ENCODE peak calls at places on chromosome 9, in seven cellular contexts. E is heart left ventricle, N is body of pancreas, Y is breast epithelium, Q is Panc1, I is H1, X is HCT116. D is an unnamed sample.
A peak's percentile ranks its signal among the peaks of the same experiment; 100 is the strongest.

GRCh38 chr9:69484023-69484422 is 159.0 kb downstream of the ENTREP1 start:
- DNase-seq in E (no peak), N (no peak), Y (no peak), Q (no peak), I (no peak), X (no peak), D (no peak)

GRCh38 chr9:89122944-89123343 is 55.7 kb downstream of the SHC3 start:
- DNase-seq in E (no peak), N (no peak), Y (no peak), Q (no peak), I (no peak), X (no peak), D (peak; percentile 57)

GRCh38 chr9:97788763-97789663 is 64.0 kb upstream of the FOXE1 start:
- DNase-seq in E (no peak), N (no peak), Y (no peak), Q (no peak), I (no peak), X (no peak), D (no peak)

GRCh38 chr9:18675973-18676372 is 202.0 kb downstream of the ADAMTSL1 start:
- DNase-seq in E (no peak), N (no peak), Y (no peak), Q (no peak), I (no peak), X (no peak), D (no peak)

GRCh38 chr9:91179237-91180138 is 182.2 kb downstream of the AUH start:
- DNase-seq in E (no peak), N (no peak), Y (no peak), Q (no peak), I (peak; percentile 41), X (no peak), D (no peak)

GRCh38 chr9:14314929-14315753 is 1.2 kb upstream of the NFIB start:
- DNase-seq in E (peak; percentile 97), N (peak; percentile 95), Y (peak; percentile 89), Q (no peak), I (peak; percentile 84), X (no peak), D (peak; percentile 87)

GRCh38 chr9:95772320-95773060 is 103.0 kb upstream of the ERCC6L2 start:
- DNase-seq in E (peak; percentile 56), N (peak; percentile 34), Y (no peak), Q (no peak), I (peak; percentile 64), X (no peak), D (peak; percentile 86)

GRCh38 chr9:2657427-2657826 is 35.8 kb downstream of the VLDLR start:
- DNase-seq in E (no peak), N (no peak), Y (no peak), Q (no peak), I (no peak), X (no peak), D (no peak)

GRCh38 chr9:95261890-95262289 is 55.6 kb downstream of the FANCC start:
- DNase-seq in E (no peak), N (no peak), Y (no peak), Q (no peak), I (no peak), X (no peak), D (no peak)

GRCh38 chr9:107487521-107488399 is 1.8 kb downstream of the KLF4 start:
- DNase-seq in E (peak; percentile 43), N (peak; percentile 59), Y (peak; percentile 25), Q (no peak), I (peak; percentile 84), X (no peak), D (peak; percentile 67)

GRCh38 chr9:107263289-107263688 is 19.8 kb upstream of the RAD23B start:
- DNase-seq in E (no peak), N (no peak), Y (no peak), Q (no peak), I (no peak), X (no peak), D (no peak)

GRCh38 chr9:129145841-129146292 is 32.2 kb downstream of the IER5L start:
- DNase-seq in E (peak; percentile 76), N (no peak), Y (no peak), Q (no peak), I (peak; percentile 69), X (no peak), D (peak; percentile 57)

GRCh38 chr9:131191857-131192256 is 66.5 kb downstream of the NUP214 start:
- DNase-seq in E (no peak), N (no peak), Y (no peak), Q (no peak), I (no peak), X (no peak), D (no peak)

GRCh38 chr9:69380811-69381210 is 55.8 kb downstream of the ENTREP1 start:
- DNase-seq in E (no peak), N (no peak), Y (no peak), Q (no peak), I (no peak), X (no peak), D (no peak)

GRCh38 chr9:12875216-12875615 is 100.4 kb downstream of the LURAP1L start:
- DNase-seq in E (no peak), N (no peak), Y (no peak), Q (no peak), I (no peak), X (no peak), D (peak; percentile 15)

GRCh38 chr9:71648453-71648852 is 119.9 kb downstream of the CEMIP2 start:
- DNase-seq in E (no peak), N (no peak), Y (no peak), Q (no peak), I (no peak), X (no peak), D (no peak)

GRCh38 chr9:135817951-135818717 is 89.2 kb downstream of the CAMSAP1 start:
- DNase-seq in E (no peak), N (no peak), Y (no peak), Q (no peak), I (no peak), X (no peak), D (no peak)

GRCh38 chr9:98288876-98289275 is 33.4 kb upstream of the TBC1D2 start:
- DNase-seq in E (no peak), N (no peak), Y (no peak), Q (no peak), I (no peak), X (no peak), D (no peak)

GRCh38 chr9:120931278-120932085 is 4.9 kb upstream of the TRAF1 start:
- DNase-seq in E (no peak), N (no peak), Y (no peak), Q (peak; percentile 43), I (no peak), X (no peak), D (peak; percentile 77)

GRCh38 chr9:78115073-78115472 is 83.5 kb upstream of the GNAQ start:
- DNase-seq in E (no peak), N (no peak), Y (no peak), Q (no peak), I (no peak), X (no peak), D (peak; percentile 19)

GRCh38 chr9:123414921-123415592 is 59.1 kb downstream of the CRB2 start:
- DNase-seq in E (no peak), N (no peak), Y (no peak), Q (no peak), I (no peak), X (no peak), D (peak; percentile 28)

GRCh38 chr9:34869390-34869789 is 88.7 kb upstream of the PHF24 start:
- DNase-seq in E (no peak), N (no peak), Y (no peak), Q (no peak), I (no peak), X (peak; percentile 7), D (peak; percentile 72)
- TF ChIP-seq CTCF in E (peak; percentile 23), N (peak; percentile 9), Y (no peak), Q (peak; percentile 36), I (no peak), X (peak; percentile 55), D (peak; percentile 57)

DNA sequence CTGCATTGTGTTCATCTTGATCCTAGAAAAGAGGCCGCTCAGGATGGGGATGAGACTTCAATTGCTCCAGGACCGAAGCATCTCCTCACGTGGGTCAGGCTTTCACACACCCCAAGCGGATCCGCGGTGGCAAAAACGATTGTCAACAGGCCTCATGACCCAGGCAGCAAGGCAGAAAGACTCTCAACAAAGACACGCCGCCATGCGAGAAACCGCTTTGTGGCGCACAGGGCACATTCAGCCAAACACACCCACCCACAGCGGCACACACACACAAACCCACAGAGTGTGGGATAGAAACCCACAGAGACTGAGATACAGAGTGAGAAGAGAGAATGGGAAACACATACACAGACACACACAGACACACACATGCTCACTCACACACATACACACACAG is 483.4 kb downstream of the SPATA31A7 start:
- DNase-seq in E (no peak), N (no peak), Y (no peak), Q (no peak), I (no peak), X (no peak), D (no peak)
- H3K4me1 ChIP-seq in E (no peaks in the 10 kb centered on the region), N (no peaks in the 10 kb centered on the region), Y (no peaks in the 10 kb centered on the region), Q (no peaks in the 10 kb centered on the region), I (no peaks in the 10 kb centered on the region), X (no peaks in the 10 kb centered on the region), D (no peaks in the 10 kb centered on the region)

GRCh38 chr9:133786371-133786753 is 48.2 kb upstream of the SARDH start:
- DNase-seq in E (no peak), N (no peak), Y (no peak), Q (no peak), I (no peak), X (no peak), D (no peak)

GRCh38 chr9:133786936-133787748 is 49.0 kb upstream of the SARDH start:
- DNase-seq in E (no peak), N (no peak), Y (no peak), Q (no peak), I (no peak), X (no peak), D (no peak)

GRCh38 chr9:133783331-133783731 is 45.2 kb upstream of the SARDH start:
- DNase-seq in E (no peak), N (no peak), Y (no peak), Q (no peak), I (no peak), X (no peak), D (no peak)

GRCh38 chr9:133785753-133786370 is 47.7 kb upstream of the SARDH start:
- DNase-seq in E (no peak), N (no peak), Y (no peak), Q (no peak), I (no peak), X (no peak), D (no peak)

GRCh38 chr9:133784731-133785561 is 46.8 kb upstream of the SARDH start:
- DNase-seq in E (no peak), N (no peak), Y (no peak), Q (no peak), I (no peak), X (no peak), D (no peak)
- H3K36me3 ChIP-seq in E (no peaks in the 10 kb centered on the region), N (no peaks in the 10 kb centered on the region), Y (no peaks in the 10 kb centered on the region), Q (no peaks in the 10 kb centered on the region), I (no peaks in the 10 kb centered on the region), X (no peaks in the 10 kb centered on the region), D (no peaks in the 10 kb centered on the region)

DNA sequence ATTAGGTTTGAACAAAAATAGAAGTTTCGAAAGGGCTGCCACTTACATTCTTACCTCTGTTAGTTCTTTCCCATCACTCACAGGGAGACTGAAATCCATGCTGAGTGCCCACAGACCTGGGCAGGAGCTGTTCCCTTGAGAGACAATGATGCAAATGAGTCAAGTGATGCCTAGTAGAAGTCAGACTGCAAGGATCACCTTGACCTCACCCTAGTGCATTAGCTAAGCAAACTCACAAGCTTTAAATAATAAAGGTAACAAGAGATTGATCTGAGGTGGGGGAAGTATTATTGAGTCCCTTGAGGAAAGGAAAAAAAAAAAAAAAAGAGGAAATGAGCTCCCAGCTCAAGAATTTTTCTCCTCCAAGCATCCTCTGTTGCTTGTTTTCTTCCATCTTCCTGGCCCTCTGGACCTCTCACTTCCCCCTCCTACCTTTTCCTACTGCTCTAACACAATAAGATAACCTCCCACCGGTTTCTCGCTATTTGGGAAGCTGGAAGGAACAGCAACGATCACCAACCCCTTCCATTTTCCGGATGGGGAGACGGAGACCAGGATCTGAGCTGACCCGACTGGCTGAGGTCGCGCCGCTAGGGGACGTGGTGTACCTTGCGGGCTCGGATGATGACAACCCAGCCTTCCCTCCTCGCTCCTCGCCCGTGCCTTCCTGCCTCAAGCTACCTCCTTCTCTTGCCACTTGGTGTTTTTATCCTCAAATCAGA is 2.0 kb downstream of the LPAR1 start:
- DNase-seq in E (peak; percentile 35), N (peak; percentile 65), Y (peak; percentile 40), Q (no peak), I (peak; percentile 78), X (peak; percentile 1), D (no peak)
- TF ChIP-seq CTCF in E (no peak), N (peak; percentile 65), Y (peak; percentile 60), Q (peak; percentile 59), I (peak; percentile 97), X (no peak), D (peak; percentile 81)

D was measured in cardiac muscle cell.